ENCODE peak calls at places on chromosomes 11 and 22, in six cellular contexts. E is stomach, M is kidney epithelial cell, G is coronary artery, I is HCT116, N is tibial nerve. F is an unnamed sample.

GRCh38 chr11:14554959-14555358 is 34.8 kb upstream of the PSMA1 start:
- DNase-seq in E (no peak), M (no peak), G (no peak), I (no peak), N (no peak), F (no peak)

GRCh38 chr22:46149493-46149997 is 781 bp upstream of the PPARA start:
- DNase-seq in E (peak; percentile 75), M (no peak), G (peak; percentile 87), I (no peak), N (peak; percentile 54), F (peak; percentile 48)

GRCh38 chr11:26841818-26842457 is 120.1 kb upstream of the SLC5A12 start:
- DNase-seq in E (no peak), M (no peak), G (no peak), I (no peak), N (no peak), F (peak; percentile 95)

GRCh38 chr11:70493891-70494290 is 95.6 kb downstream of the CTTN start:
- DNase-seq in E (no peak), M (no peak), G (no peak), I (no peak), N (no peak), F (no peak)

GRCh38 chr11:64858467-64859401 is 14.3 kb upstream of the CDC42BPG start:
- DNase-seq in E (peak; percentile 57), M (no peak), G (no peak), I (no peak), N (no peak), F (no peak)

GRCh38 chr11:100777736-100778135 is 90.6 kb downstream of the ARHGAP42 start:
- DNase-seq in E (no peak), M (no peak), G (no peak), I (no peak), N (no peak), F (no peak)

GRCh38 chr11:77502501-77502900 is 28.6 kb upstream of the PAK1 start:
- DNase-seq in E (no peak), M (no peak), G (no peak), I (no peak), N (no peak), F (no peak)

GRCh38 chr11:33828604-33829429 is 54.5 kb upstream of the FBXO3 start:
- DNase-seq in E (no peak), M (no peak), G (no peak), I (no peak), N (no peak), F (no peak)

DNA sequence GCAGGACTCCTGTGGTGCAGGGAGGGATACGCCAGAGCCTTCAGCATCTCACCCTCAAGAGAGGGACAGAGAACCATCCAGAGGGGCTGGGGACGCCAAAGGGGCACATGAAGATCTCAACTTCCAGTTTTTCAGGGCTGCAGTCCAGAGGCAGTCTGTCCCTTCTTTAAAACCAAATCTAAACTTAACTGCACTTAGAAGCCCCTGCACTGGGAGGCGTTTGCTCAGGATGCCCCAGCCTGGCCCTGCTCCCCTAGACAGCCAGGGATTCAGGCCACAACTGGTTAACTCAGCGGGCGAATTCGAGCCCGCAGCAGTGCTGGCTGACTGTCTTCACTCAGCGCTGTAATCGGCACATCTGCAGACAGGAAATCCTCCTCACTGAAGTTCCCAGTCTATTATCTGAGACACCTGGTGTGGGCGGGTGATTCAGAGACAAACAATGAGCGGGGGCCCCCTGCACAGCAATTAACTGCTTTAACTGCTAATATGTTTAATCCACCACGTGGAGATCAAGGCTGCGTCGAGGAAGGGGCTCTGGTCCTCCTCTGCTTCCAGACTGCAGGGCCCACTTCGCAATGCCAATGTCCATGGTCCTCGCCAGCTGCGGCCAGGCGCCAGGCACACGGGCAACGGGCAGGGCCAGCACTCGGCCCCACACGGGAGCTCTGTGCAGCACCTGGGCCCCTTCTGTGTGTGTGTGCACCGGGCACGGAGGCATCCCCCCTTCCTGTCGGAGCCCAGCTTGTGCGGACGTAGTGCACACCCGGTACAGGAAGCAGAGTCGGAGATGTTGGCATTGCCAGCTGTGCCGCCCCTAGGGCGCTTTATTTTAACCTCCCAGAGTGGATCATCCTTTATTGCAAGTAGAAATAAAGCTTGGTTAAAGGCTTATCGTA is 36.9 kb upstream of the GNB1L start:
- DNase-seq in E (no peak), M (peak; percentile 69), G (no peak), I (no peak), N (no peak), F (no peak)
- H3K4me3 ChIP-seq in E (peak overlapping the region; percentile 16), M (no peak overlapping the region), G (no peak overlapping the region), I (peak overlapping the region; percentile 24), N (no peak overlapping the region), F (no peak overlapping the region)

DNA sequence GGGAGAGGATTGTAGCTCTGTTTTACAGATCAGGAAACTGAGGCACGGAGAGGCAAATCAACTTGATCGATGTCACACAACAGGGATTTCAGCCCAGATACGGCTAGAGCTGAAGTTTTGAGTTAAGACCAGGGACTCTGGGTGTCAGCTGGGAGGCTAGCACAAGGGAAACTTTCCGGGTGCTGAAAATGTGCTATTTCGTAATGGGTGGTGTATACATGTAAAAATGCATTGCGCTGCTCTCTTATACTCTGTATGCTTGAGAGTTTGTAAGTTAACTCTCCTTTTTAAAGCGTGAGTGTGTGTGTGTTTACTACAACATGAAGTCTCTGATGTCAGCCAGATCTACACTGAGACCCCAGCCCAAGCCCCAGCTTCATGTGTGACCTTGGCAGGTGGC is 227.6 kb downstream of the MN1 start:
- DNase-seq in E (no peak), M (no peak), G (no peak), I (no peak), N (no peak), F (no peak)
- TF ChIP-seq CTCF in E (no peak), M (no peak), G (no peak), I (no peak), N (no peak), F (no peak)

DNA sequence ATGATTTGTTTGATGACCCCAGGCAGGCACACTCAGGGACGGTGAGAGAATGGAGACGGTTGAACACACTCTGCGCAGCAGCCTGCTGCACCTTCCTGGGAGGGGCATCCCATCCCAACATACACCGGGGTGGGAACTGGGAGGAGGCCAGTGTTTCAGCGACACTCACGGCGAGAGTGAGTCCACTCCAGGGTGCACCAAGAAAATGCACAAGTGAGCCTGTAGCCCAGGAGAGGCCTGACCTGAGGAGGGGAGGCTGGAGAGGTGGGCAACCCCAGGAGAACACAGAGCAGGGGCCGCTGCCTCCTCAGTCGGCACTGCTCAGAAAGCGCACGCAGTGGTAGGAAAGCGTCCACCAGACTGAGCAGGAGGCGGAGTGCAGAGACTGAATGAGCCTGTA is 54.5 kb downstream of the IGF2 start:
- DNase-seq in E (peak; percentile 8), M (no peak), G (no peak), I (no peak), N (no peak), F (no peak)
- H3K4me3 ChIP-seq in E (no peak overlapping the region), M (no peak overlapping the region), G (no peak overlapping the region), I (no peak overlapping the region), N (no peak overlapping the region), F (no peak overlapping the region)

DNA sequence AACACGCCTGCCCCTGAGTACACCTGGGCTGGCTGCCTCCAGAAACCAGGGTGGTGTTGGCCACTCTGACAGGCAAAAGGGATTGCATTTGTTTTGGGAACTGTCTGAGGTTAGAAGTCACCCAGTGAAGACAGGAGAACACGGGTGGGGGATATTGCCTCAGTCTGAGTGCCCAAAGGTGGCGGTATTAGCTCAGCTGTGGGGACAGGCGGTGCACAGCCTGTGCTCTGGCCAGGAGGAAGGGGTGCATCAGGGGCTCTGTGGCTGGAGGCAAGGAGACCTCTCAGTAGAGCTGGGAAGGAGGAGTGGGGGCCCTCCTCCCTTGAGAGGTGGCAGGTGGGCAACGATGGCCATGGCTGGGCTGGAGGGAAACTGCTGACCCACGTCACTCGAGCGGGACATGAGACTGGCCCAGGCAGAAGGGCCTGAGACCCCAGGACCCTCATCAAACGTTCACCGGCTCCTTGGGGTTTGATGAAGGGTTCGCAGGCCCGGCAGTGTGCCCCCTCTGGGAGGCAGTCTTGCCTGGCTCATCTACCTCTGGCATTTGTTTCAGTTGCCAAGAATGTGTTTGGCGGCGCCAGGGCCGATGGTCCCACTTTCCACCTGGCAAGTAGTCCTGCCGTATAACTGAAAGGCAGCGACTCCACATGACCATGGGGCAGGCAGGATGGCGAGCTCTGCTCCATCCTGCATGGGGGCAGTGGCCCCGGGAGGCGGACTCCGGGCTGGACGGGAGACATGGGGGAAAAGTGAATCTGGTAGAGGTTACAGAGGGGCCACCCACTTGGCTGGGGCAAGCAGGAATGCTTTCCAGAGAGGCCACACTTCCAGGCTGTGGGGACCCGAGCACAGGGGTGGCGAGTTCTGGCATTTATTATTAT is 52.8 kb upstream of the SMIM38 start:
- DNase-seq in E (no peak), M (no peak), G (no peak), I (no peak), N (no peak), F (no peak)
- TF ChIP-seq CTCF in E (peak; percentile 19), M (no peak), G (no peak), I (peak; percentile 19), N (no peak), F (peak; percentile 26)

GRCh38 chr11:82890941-82891340 is 9.3 kb downstream of the PRCP start:
- DNase-seq in E (no peak), M (no peak), G (no peak), I (no peak), N (no peak), F (no peak)

GRCh38 chr11:82890002-82890341 is 10.3 kb downstream of the PRCP start:
- DNase-seq in E (no peak), M (no peak), G (no peak), I (no peak), N (no peak), F (no peak)

GRCh38 chr11:82883853-82884252 is 16.4 kb downstream of the PRCP start:
- DNase-seq in E (no peak), M (no peak), G (no peak), I (no peak), N (no peak), F (no peak)

GRCh38 chr11:82892611-82893169 is 7.5 kb downstream of the PRCP start:
- DNase-seq in E (no peak), M (no peak), G (no peak), I (no peak), N (no peak), F (no peak)

DNA sequence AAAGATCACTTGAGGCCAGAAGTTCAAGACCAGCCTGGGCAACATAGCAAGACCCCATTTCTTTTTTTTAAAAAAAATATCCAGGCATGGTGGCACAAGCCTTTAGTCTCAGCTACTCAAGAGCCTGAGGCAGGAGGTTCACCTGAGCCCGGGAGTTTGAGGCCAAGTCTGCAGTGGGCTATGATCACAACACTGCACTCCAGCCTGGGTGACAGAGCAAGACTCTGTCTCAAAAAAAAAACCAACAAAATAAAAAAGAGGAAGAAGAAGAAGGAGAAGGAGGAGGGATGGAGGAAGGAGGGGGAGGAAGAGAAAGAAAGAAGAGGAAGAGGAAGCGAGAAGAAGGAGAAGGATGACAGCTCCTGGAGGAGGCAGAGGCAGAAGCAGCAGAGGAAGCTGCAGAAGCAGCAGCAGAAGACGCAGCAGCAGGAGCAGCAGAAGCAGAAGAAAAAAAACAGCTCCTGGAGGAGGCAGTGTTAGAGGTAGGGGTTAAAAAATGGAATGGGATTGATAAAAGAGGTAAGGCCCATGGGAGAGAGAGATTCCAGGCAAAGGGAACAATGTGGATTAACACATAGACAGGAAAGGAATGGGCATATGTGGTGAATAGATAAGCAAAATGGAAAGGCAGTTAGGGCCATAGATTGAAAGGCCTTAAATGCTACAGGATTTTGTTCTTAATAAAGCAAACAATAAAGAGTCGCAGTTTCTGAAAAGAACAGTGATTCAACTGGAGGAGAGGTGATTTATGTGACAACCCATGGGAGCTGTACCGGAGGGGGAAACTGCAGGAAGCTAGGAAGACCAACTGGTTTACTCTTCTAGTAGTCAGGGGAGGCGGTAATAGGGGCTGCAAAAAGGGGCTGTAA is 10.9 kb downstream of the PRCP start:
- DNase-seq in E (no peak), M (no peak), G (no peak), I (no peak), N (no peak), F (no peak)
- H3K4me3 ChIP-seq in E (no peak overlapping the region), M (no peak overlapping the region), G (no peak overlapping the region), I (no peak overlapping the region), N (no peak overlapping the region), F (no peak overlapping the region)